ENCODE peak calls at places on chromosome 21, in nine cellular contexts. L is lower lobe of right lung; T is epithelial cell of esophagus; Y is AG10803; J is CD8-positive, alpha-beta memory T cell; A is osteoblast; B is cardiac muscle cell; D is fibroblast of mammary gland; E is OCI-LY7. Q is an unnamed sample.

GRCh38 chr21:44926364-44927101 is 5.8 kb upstream of the ITGB2 start:
- DNase-seq in L (peak; percentile 48), T (peak; percentile 76), Y (peak; percentile 48), J (peak; percentile 72), A (peak; percentile 94), B (peak; percentile 13), D (peak; percentile 72), E (no peak), Q (no peak)

GRCh38 chr21:17613242-17613676 is 558 bp upstream of the BTG3 start:
- DNase-seq in L (peak; percentile 87), T (no peak), Y (peak; percentile 26), J (no peak), A (peak; percentile 42), B (peak; percentile 40), D (peak; percentile 10), E (peak; percentile 29), Q (no peak)

GRCh38 chr21:17498586-17498985 is 14.3 kb upstream of the CXADR start:
- DNase-seq in L (no peak), T (peak; percentile 16), Y (no peak), J (no peak), A (no peak), B (no peak), D (no peak), E (no peak), Q (no peak)

GRCh38 chr21:26753822-26754221 is 91.4 kb downstream of the ADAMTS1 start:
- DNase-seq in L (no peak), T (no peak), Y (no peak), J (no peak), A (no peak), B (no peak), D (no peak), E (no peak), Q (no peak)

GRCh38 chr21:20802631-20803260 is 195.5 kb upstream of the NCAM2 start:
- DNase-seq in L (no peak), T (no peak), Y (no peak), J (no peak), A (no peak), B (no peak), D (no peak), E (no peak), Q (no peak)

GRCh38 chr21:32261929-32262328 is 16.9 kb downstream of the MIS18A start:
- DNase-seq in L (no peak), T (no peak), Y (no peak), J (no peak), A (no peak), B (no peak), D (no peak), E (no peak), Q (no peak)

GRCh38 chr21:26709090-26709489 is 136.0 kb upstream of the CYYR1 start:
- DNase-seq in L (no peak), T (peak; percentile 77), Y (no peak), J (no peak), A (no peak), B (no peak), D (peak; percentile 24), E (no peak), Q (no peak)

GRCh38 chr21:44723177-44724131 is 12.1 kb upstream of the TSPEAR start:
- DNase-seq in L (no peak), T (peak; percentile 8), Y (no peak), J (peak; percentile 46), A (peak; percentile 84), B (peak; percentile 7), D (no peak), E (no peak), Q (no peak)

GRCh38 chr21:27047331-27048314 is 80.7 kb upstream of the ADAMTS5 start:
- DNase-seq in L (no peak), T (peak; percentile 75), Y (peak; percentile 56), J (no peak), A (peak; percentile 39), B (no peak), D (peak; percentile 93), E (no peak), Q (no peak)

GRCh38 chr21:35026617-35027557 is 22.2 kb downstream of the RUNX1 start:
- DNase-seq in L (peak; percentile 88), T (peak; percentile 15), Y (peak; percentile 45), J (peak; percentile 91), A (peak; percentile 69), B (peak; percentile 88), D (no peak), E (peak; percentile 93), Q (peak; percentile 69)

DNA sequence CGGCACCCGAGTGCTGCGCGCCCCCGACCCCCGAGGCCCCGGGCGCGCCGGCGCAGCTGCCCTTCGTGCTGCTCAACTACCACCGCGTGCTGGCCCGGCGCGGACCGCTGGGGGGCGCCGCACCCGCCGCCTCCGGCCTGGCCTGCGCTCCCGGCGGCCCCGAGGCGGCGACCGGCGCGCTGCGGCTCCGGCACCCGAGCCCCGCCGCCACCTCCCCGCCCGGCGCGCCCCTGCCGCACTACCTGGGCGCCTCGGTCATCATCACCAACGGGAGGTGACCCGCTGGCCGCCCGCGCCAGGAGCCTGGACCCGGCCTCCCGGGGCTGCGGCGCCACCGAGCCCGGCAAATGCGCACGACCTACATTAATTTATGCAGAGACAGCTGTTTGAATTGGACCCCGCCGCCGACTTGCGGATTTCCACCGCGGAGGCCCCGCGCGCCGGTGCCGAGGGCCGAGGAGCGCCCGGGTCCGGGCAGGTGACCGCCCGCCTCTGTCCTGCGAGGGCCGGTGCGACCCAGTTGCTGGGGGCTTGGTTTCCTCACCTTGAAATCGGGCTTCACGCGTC is 49.0 kb downstream of the SIM2 start:
- DNase-seq in L (no peak), T (peak; percentile 52), Y (peak; percentile 8), J (no peak), A (peak; percentile 99), B (peak; percentile 51), D (peak; percentile 13), E (no peak), Q (peak; percentile 78)
- H3K4me3 ChIP-seq in L (peak overlapping the region; percentile 41), T (no peak overlapping the region), Y (no peak overlapping the region), J (no peak overlapping the region), A (peak overlapping the region; percentile 69), B (peak overlapping the region; percentile 47), D (no peak overlapping the region), E (no peak overlapping the region), Q (no peak overlapping the region)

GRCh38 chr21:41667136-41667535 is 99.7 kb downstream of the RIPK4 start:
- DNase-seq in L (no peak), T (no peak), Y (no peak), J (no peak), A (no peak), B (no peak), D (no peak), E (no peak), Q (no peak)

GRCh38 chr21:41668686-41669532 is 97.9 kb downstream of the RIPK4 start:
- DNase-seq in L (no peak), T (peak; percentile 89), Y (no peak), J (no peak), A (peak; percentile 72), B (no peak), D (no peak), E (no peak), Q (no peak)

GRCh38 chr21:41669533-41669830 is 97.4 kb downstream of the RIPK4 start:
- DNase-seq in L (no peak), T (no peak), Y (no peak), J (no peak), A (peak; percentile 68), B (no peak), D (no peak), E (no peak), Q (no peak)

GRCh38 chr21:41666641-41667051 is 100.2 kb downstream of the RIPK4 start:
- DNase-seq in L (no peak), T (no peak), Y (no peak), J (no peak), A (no peak), B (no peak), D (no peak), E (no peak), Q (no peak)

DNA sequence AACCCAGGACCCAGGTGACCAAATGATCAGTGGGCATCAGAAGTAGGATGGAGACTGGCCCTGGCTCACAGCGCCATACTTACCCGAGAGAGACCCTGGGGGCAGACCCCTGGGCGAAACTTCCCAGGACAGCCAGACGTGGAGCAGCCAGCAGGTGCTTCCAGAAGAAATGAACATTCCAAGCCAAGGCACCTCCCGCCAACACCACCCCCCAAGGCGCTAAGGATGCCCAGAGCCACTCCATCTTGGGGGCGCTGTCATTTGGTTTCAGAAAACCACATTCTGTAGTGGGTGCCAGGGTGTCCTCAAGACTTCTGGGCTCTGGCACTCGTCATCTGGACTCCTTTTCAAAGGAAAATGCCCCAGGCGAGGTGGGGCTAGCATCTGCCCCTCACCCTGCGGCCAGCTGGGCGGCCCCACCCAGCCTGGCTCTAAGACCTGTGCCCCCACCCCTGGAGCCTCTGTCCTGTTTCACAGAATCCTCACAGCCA is 98.8 kb downstream of the RIPK4 start:
- DNase-seq in L (no peak), T (no peak), Y (no peak), J (no peak), A (peak; percentile 71), B (no peak), D (no peak), E (no peak), Q (no peak)
- H3K4me3 ChIP-seq in L (no peak overlapping the region), T (no peak overlapping the region), Y (no peak overlapping the region), J (no peak overlapping the region), A (no peak overlapping the region), B (no peak overlapping the region), D (no peak overlapping the region), E (no peak overlapping the region), Q (no peak overlapping the region)

DNA sequence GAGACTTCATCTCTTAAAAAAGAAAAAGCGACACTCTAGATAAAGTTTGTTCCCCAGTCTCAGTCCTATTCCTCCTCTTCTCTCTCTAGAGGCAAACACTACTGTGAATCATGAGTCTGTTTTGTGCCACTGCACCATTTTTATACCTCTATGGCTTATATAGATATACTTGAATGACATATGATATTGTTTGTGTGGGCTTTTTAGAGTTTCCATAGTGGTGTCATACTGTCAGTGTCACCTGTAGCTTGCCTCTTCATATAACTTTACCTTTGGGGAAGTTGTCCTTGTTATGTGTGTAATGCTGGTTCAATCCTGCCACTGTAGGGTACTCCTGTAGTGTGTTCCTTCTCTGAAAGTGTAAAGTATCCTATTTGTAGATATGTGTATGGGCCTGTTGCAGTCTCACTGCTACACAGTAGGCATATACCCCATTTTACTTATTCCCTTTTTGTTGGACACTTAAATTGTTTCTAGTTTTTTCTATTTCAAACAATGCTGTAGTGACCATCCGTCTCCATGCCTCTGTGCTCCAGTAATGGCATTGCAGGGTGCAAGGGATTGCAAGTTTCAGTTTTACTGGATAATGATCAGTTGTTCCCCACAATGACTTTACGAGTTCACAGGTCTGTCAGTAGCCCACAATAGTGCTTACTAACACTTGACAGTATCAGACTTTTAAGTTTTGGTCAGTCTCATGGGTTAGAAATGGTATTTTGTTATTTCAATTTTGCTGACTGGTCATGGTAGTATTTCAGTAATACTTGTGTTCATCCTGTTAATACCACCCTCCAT is 2.7 kb downstream of the PRMT2 start:
- DNase-seq in L (no peak), T (no peak), Y (no peak), J (peak; percentile 32), A (no peak), B (no peak), D (peak; percentile 10), E (no peak), Q (no peak)
- H3K4me3 ChIP-seq in L (peak overlapping the region; percentile 9), T (peak overlapping the region; percentile 9), Y (peak overlapping the region; percentile 17), J (peak overlapping the region; percentile 44), A (peak overlapping the region; percentile 33), B (no peak overlapping the region), D (no peak overlapping the region), E (no peak overlapping the region), Q (no peak overlapping the region)

DNA sequence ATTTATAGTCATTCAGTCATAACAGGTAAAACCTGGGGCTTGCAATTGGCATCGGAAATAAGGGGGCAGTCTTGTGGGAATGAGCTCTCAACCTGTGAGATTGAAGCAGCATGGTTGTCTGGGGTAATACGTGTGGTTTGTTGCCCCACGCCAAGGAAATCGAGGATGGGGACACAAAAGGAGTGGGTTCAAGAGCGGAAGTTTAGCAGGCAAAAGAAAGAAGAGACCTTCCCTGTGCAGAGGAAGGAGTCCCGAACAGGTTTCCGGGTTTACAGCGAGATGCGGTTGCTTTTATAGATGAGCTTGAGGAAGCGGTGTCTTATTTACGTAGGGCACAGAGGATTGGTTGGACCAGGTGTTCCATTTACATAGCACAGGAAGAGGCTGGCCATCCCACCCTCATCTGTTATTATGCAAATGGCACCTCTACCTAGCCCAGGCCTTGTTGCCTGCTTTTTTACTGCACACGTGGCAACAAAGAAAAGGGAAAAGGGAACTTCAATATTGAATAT is 37.3 kb downstream of the IFNAR1 start:
- DNase-seq in L (no peak), T (peak; percentile 26), Y (no peak), J (peak; percentile 86), A (no peak), B (no peak), D (no peak), E (peak; percentile 72), Q (no peak)
- H3K4me3 ChIP-seq in L (peak overlapping the region; percentile 43), T (no peak overlapping the region), Y (no peak overlapping the region), J (peak overlapping the region; percentile 76), A (no peak overlapping the region), B (peak overlapping the region; percentile 27), D (no peak overlapping the region), E (peak overlapping the region; percentile 38), Q (no peak overlapping the region)